ENCODE peak calls at places on chromosomes 1 and 21, in eight cellular contexts. Q, Z, B, U, E, Y, O and J are unnamed samples.

GRCh38 chr1:243433737-243434370 is 178.0 kb downstream of the SDCCAG8 start:
- DNase-seq in O (no peak), B (no peak), Z (no peak), E (no peak), Q (no peak), Y (no peak), U (no peak), J (no peak)

GRCh38 chr21:45073301-45074047 is 906 bp upstream of the ADARB1 start:
- DNase-seq in U (peak), B (no peak), Y (no peak), E (no peak), O (no peak), Z (peak), Q (peak), J (no peak)

GRCh38 chr21:43332461-43332860 is 94.5 kb downstream of the SIK1 start:
- DNase-seq in B (no peak), Z (no peak), Y (no peak), U (no peak), O (no peak), E (no peak), Q (no peak), J (no peak)

GRCh38 chr1:179709841-179710329 is 33.2 kb upstream of the FAM163A start:
- DNase-seq in Z (no peak), Y (no peak), B (peak), O (no peak), U (peak), Q (peak), E (no peak), J (peak)

GRCh38 chr1:67103548-67103947 is 31.2 kb downstream of the C1orf141 start:
- DNase-seq in B (no peak), E (no peak), U (no peak), O (no peak), Z (no peak), Q (no peak), Y (no peak), J (no peak)

GRCh38 chr1:85957760-85958159 is 198.8 kb downstream of the COL24A1 start:
- DNase-seq in Y (no peak), O (no peak), Q (no peak), E (no peak), B (no peak), Z (peak), U (no peak), J (no peak)

GRCh38 chr1:184843732-184844495 is 89.3 kb upstream of the EDEM3 start:
- DNase-seq in B (no peak), E (no peak), Q (peak), U (no peak), Z (no peak), Y (no peak), O (no peak), J (no peak)

GRCh38 chr1:87284456-87285240 is 44.0 kb upstream of the LMO4 start:
- DNase-seq in Q (no peak), E (no peak), Z (no peak), O (no peak), Y (no peak), U (no peak), B (no peak), J (no peak)

GRCh38 chr1:25616932-25617625 is 488 bp downstream of the MAN1C1 start:
- DNase-seq in Q (no peak), O (no peak), U (peak), B (peak), Z (no peak), Y (no peak), E (no peak), J (no peak)

GRCh38 chr1:16009030-16009460 is 5.0 kb downstream of the SRARP start:
- DNase-seq in Q (peak), B (peak), O (peak), Z (peak), U (peak), Y (no peak), E (peak), J (no peak)

GRCh38 chr1:16007671-16008341 is 3.8 kb downstream of the SRARP start:
- DNase-seq in Q (peak), Z (no peak), E (no peak), B (no peak), U (no peak), O (no peak), Y (no peak), J (no peak)

GRCh38 chr1:16006010-16006409 is 2.0 kb downstream of the SRARP start:
- DNase-seq in E (no peak), O (no peak), Q (no peak), Z (no peak), B (no peak), U (no peak), Y (no peak), J (no peak)

GRCh38 chr1:16005597-16005996 is 1.6 kb downstream of the SRARP start:
- DNase-seq in Y (no peak), B (no peak), Q (no peak), Z (no peak), E (no peak), U (no peak), O (no peak), J (no peak)

GRCh38 chr1:16006552-16007485 is 2.8 kb downstream of the SRARP start:
- DNase-seq in O (no peak), Q (peak), Z (peak), E (no peak), Y (no peak), U (no peak), B (peak), J (no peak)
- TF ChIP-seq CTCF in O (no peak), Q (peak), Z (no peak), E (no peak), Y (no peak), U (no peak), B (peak), J (peak)

DNA sequence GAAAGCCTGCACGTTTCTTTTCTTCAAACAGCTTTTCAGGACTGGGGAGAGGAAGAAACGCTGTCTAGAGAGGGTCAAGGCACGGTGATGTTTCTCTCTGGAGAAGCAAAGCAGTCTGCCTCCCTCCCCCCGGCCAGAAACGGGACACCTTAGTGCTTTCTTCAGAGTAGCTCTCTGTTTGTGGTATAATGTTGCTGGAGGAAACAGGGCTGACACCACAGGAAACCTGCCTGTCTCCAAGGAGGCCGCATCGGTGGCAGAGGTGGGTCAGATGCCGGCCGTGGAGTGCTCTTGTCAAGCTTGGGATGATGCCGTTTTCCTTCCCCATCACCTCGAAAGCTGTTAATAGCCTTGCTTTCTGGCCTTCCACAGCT is 139.4 kb downstream of the DHRS3 start:
- DNase-seq in Q (no peak), Y (no peak), E (peak), Z (no peak), O (no peak), B (no peak), U (no peak), J (no peak)
- H3K4me3 ChIP-seq in Q (no peak), Y (no peak), E (peak), Z (peak), O (no peak), B (no peak), U (no peak), J (no peak)

DNA sequence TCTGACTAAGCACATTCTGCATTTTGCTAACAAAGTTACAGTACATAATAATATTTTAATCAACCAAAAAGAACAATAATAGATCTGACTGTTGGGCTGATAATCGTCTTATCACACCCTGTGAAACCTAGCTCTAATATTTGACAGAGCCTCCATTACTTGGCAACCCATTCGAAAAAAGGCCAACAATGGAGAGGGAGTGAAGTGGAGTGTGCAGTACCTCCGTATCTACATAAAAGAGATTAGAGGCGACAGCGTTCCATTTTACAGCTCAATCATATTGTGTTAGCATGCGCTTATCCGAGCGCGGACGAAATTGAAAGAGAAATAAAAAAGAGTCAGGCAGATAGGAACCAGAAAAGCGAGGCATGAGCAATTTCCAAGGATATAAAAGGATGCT is 137.3 kb upstream of the USH2A start:
- DNase-seq in O (no peak), Q (no peak), U (no peak), E (no peak), B (no peak), Y (no peak), Z (no peak), J (no peak)
- TF ChIP-seq CTCF in O (no peak), Q (no peak), U (no peak), E (no peak), B (no peak), Y (no peak), Z (no peak), J (no peak)

GRCh38 chr1:38050397-38051141 is 4.0 kb upstream of the POU3F1 start:
- DNase-seq in O (no peak), Z (no peak), Q (no peak), B (no peak), Y (no peak), E (no peak), U (no peak), J (no peak)
- H3K4me3 ChIP-seq in O (no peak), Z (no peak), Q (no peak), B (no peak), Y (no peak), E (no peak), U (no peak), J (no peak)